ENCODE peak calls at places on chromosomes 7 and 10, in four cellular contexts. N is GM23248, E is IMR-90, C is fibroblast of lung. D is an unnamed sample. For H4K20me1, the result is how much of the 10 kb centered on the place peaks cover.

GRCh38 chr10:117441812-117442443 is 66.7 kb upstream of the PDZD8 start:
- DNase-seq in C (peak), E (no peak), N (peak), D (no peak)

GRCh38 chr7:122258971-122259370 is 45.6 kb downstream of the FEZF1 start:
- DNase-seq in C (no peak), E (no peak), N (no peak), D (no peak)

GRCh38 chr10:84665211-84665610 is 336.8 kb downstream of the CCSER2 start:
- DNase-seq in N (no peak), E (no peak), C (no peak), D (no peak)

GRCh38 chr10:24716295-24716694 is 7.4 kb downstream of the ARHGAP21 start:
- DNase-seq in E (no peak), N (no peak), C (no peak), D (no peak)

GRCh38 chr10:16799621-16800020 is 17.6 kb downstream of the RSU1 start:
- DNase-seq in N (no peak), E (no peak), C (no peak), D (no peak)

GRCh38 chr7:23530355-23530754 is 1.4 kb downstream of the TRA2A start:
- DNase-seq in C (peak), N (peak), E (peak), D (peak)

GRCh38 chr10:81146436-81146835 is 608.7 kb downstream of the SH2D4B start:
- DNase-seq in E (no peak), N (no peak), C (no peak), D (no peak)

GRCh38 chr7:142887282-142888015 is 1.9 kb upstream of the TRPV6 start:
- DNase-seq in C (no peak), E (no peak), N (no peak), D (no peak)

GRCh38 chr7:31926991-31927584 is 143.1 kb downstream of the PDE1C start:
- DNase-seq in E (no peak), C (no peak), N (no peak), D (no peak)

GRCh38 chr10:1095498-1095897 is 39.3 kb downstream of the WDR37 start:
- DNase-seq in E (no peak), N (no peak), C (no peak), D (no peak)

GRCh38 chr10:1094112-1095057 is 38.2 kb downstream of the WDR37 start:
- DNase-seq in C (peak), E (no peak), N (no peak), D (no peak)

GRCh38 chr10:1093696-1094095 is 37.5 kb downstream of the WDR37 start:
- DNase-seq in E (no peak), N (no peak), C (no peak), D (no peak)

GRCh38 chr10:1097436-1097835 is 41.3 kb downstream of the WDR37 start:
- DNase-seq in N (no peak), C (no peak), E (no peak), D (no peak)

GRCh38 chr10:1096287-1096889 is 40.2 kb downstream of the WDR37 start:
- DNase-seq in N (no peak), C (no peak), E (no peak), D (no peak)
- H4K20me1 ChIP-seq in N (under half), C (under half), E (under half), D (under half)

DNA sequence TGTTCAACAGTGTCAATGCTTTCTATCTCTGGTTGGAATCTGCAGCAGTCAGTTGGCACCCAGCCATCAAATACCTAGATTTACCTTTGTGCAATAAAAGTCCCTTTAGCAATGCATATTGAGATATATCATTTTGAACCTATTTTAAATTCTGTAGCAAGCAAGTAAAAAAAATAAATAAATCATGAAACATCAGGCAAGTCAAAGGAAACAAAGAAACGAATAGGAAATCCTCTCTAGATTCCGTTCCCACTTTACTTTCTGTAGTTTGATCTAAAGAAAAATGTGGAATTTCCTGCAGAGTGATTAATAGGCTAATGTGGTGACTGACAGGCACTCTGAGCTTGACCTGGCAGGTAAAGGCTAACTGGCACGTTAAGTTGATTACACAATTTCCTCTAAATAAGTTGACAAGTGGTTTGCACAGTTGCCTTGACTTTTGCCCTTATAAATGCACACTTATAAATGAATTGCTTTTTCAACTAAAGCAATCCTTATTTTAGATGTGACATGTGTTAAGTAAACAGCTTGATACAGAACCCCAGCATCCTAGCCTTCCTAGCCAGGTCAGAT is 208.1 kb upstream of the TCF7L2 start:
- DNase-seq in C (no peak), E (no peak), N (no peak), D (no peak)
- H3K27ac ChIP-seq in C (no peak), E (no peak), N (no peak), D (no peak)

GRCh38 chr10:70984986-70985719 is 96.8 kb upstream of the PCBD1 start:
- DNase-seq in N (no peak), C (no peak), E (no peak), D (no peak)
- H4K20me1 ChIP-seq in N (under half), C (under half), E (under half), D (under half)

GRCh38 chr10:129393812-129394211 is 73.2 kb upstream of the MGMT start:
- DNase-seq in E (no peak), C (no peak), N (no peak), D (no peak)

GRCh38 chr10:129400426-129400825 is 66.6 kb upstream of the MGMT start:
- DNase-seq in N (no peak), C (no peak), E (no peak), D (no peak)

GRCh38 chr10:129398861-129399260 is 68.2 kb upstream of the MGMT start:
- DNase-seq in N (no peak), E (no peak), C (no peak), D (no peak)

GRCh38 chr10:129394739-129395298 is 72.2 kb upstream of the MGMT start:
- DNase-seq in E (no peak), C (no peak), N (no peak), D (no peak)

DNA sequence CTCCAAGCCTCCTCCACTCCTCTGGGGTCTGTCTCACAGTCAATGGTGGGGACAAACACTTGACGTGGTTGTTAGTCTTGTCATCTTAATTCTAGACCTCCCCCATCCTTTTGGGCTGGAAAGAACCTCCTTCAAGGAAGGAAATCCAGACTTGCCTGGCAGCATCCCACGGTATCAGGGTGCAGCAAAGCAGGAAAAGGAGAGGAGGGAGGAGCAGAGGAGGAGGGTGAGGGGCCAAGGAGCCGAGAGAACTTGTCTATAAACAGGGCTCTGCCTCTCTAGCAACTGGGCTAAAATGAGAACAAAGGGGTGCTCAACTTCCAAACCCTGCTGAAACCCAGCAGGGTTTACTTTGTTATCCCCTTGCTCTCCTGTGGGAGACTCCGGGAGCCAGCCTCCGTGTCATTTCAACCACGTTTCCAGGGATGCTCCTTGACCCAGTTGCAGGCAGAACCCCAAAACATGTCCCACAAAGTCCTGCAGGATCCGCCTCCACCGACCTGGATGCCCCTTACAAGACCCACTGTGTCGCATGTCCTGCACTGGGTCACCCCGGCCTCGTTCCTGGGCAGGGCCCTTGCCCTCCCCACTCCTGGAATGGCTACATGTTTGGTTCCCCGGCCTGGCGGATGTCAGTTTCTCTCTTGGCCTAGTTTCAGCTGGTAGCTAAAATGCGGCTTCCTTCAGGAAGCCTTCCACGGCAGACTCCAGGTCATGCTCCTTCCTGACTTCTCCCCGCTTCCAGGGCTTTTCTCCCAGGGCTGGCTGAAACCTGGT is 69.7 kb upstream of the MGMT start:
- DNase-seq in N (no peak), E (no peak), C (no peak), D (no peak)
- H3K27ac ChIP-seq in N (no peak), E (no peak), C (no peak), D (no peak)

GRCh38 chr7:30473903-30474302 is 4.7 kb downstream of the NOD1 start:
- DNase-seq in E (no peak), N (peak), C (no peak), D (no peak)

GRCh38 chr7:30474893-30475292 is 3.7 kb downstream of the NOD1 start:
- DNase-seq in N (peak), C (peak), E (peak), D (no peak)

GRCh38 chr7:30475580-30475979 is 3.0 kb downstream of the NOD1 start:
- DNase-seq in C (peak), E (no peak), N (peak), D (no peak)

GRCh38 chr7:30473393-30473775 is 5.2 kb downstream of the NOD1 start:
- DNase-seq in N (no peak), E (no peak), C (no peak), D (no peak)

GRCh38 chr7:30474485-30474884 is 4.1 kb downstream of the NOD1 start:
- DNase-seq in E (no peak), C (no peak), N (no peak), D (no peak)
- H4K20me1 ChIP-seq in E (under half), C (under half), N (under half), D (under half)

GRCh38 chr7:89023902-89024301 is 228.4 kb upstream of the TEX47 start:
- DNase-seq in E (no peak), N (no peak), C (peak), D (peak)

GRCh38 chr7:89027781-89028180 is 232.2 kb upstream of the TEX47 start:
- DNase-seq in C (no peak), N (no peak), E (no peak), D (no peak)

GRCh38 chr7:89028319-89028718 is 232.8 kb upstream of the TEX47 start:
- DNase-seq in N (no peak), C (no peak), E (no peak), D (no peak)

DNA sequence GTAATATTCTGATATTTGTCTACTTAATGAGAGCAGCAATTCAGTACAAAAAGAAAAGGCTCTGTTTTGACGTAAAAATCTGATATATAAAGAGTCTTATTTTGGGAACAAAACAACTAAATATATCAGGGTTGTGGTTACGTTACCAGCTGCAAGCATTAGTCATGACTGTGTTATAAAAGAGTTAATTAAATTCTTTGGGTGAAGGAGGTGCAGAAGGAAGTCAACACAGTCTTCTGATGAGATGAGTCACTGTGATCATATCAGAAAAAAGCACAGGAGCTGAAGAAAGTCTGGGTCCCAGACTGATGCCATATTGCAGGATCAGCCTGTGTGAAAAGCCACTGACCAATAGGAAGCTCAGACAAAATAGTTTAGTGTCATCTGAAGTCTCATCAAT is 234.3 kb upstream of the TEX47 start:
- DNase-seq in C (peak), E (no peak), N (no peak), D (peak)
- H3K27ac ChIP-seq in C (no peak), E (no peak), N (no peak), D (no peak)

DNA sequence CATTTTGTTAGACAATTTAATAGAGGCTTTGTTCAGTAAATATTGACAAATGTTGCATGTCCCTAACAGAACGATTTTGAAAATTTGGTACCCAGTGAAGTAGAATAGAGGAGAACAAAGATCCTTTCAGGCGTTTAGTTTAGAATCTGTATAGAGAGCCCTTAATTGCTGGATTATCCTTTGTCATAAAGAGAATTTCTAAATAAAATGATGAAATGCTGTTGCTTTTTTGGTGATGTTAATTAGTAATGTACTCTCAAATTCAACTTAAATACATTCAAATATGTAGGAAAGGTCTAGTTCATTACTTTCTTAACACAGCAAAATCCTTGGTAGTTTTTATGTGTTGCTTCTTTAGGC is 1.2 kb downstream of the LUC7L2 start:
- DNase-seq in N (no peak), E (no peak), C (no peak), D (no peak)
- H4K20me1 ChIP-seq in N (under half), E (half or more), C (under half), D (half or more)

D was measured in MM.1S.